ENCODE peak calls at places on chromosomes 1 and 21, in four cellular contexts. Q, N, V and Z are unnamed samples.
A peak's percentile ranks its signal among the peaks of the same experiment; 100 is the strongest.

GRCh38 chr21:45290948-45291612 is 3.4 kb upstream of the POFUT2 start:
- DNase-seq in N (no peak), Q (peak; percentile 67), V (no peak), Z (no peak)

GRCh38 chr1:167643471-167643870 is 13.4 kb downstream of the RCSD1 start:
- DNase-seq in V (no peak), Q (no peak), N (no peak), Z (no peak)

GRCh38 chr1:243525085-243525487 is 269.2 kb downstream of the SDCCAG8 start:
- DNase-seq in N (no peak), Q (peak; percentile 86), V (no peak), Z (no peak)

GRCh38 chr1:156877433-156877832 is 16.1 kb upstream of the PEAR1 start:
- DNase-seq in Q (no peak), N (no peak), V (no peak), Z (no peak)

GRCh38 chr1:42680921-42681683 is 1.1 kb upstream of the YBX1 start:
- DNase-seq in N (no peak), V (peak; percentile 31), Q (peak; percentile 28), Z (peak; percentile 53)

GRCh38 chr1:205535866-205536758 is 31.6 kb downstream of the CDK18 start:
- DNase-seq in Q (no peak), N (no peak), V (no peak), Z (no peak)

GRCh38 chr1:1204998-1205768 is 1.2 kb downstream of the TNFRSF18 start:
- DNase-seq in V (no peak), Q (no peak), N (peak; percentile 2), Z (no peak)

GRCh38 chr1:55275151-55275748 is 60.1 kb upstream of the USP24 start:
- DNase-seq in V (no peak), Q (no peak), N (no peak), Z (no peak)

GRCh38 chr1:109327285-109327684 is 20.5 kb upstream of the MYBPHL start:
- DNase-seq in N (no peak), Q (no peak), V (no peak), Z (no peak)

GRCh38 chr1:2255420-2256369 is 27.6 kb downstream of the SKI start:
- DNase-seq in N (peak; percentile 56), Q (peak; percentile 87), V (peak; percentile 69), Z (peak; percentile 73)

GRCh38 chr1:7967651-7968050 is 6.1 kb downstream of the PARK7 start:
- DNase-seq in Q (no peak), V (no peak), N (no peak), Z (no peak)

GRCh38 chr1:37952738-37953137 is 5.9 kb upstream of the INPP5B start:
- DNase-seq in N (no peak), V (no peak), Q (no peak), Z (no peak)

GRCh38 chr21:42520628-42521253 is 7.1 kb downstream of the SLC37A1 start:
- DNase-seq in N (no peak), V (no peak), Q (no peak), Z (no peak)

GRCh38 chr1:2393471-2393877 is 1.8 kb downstream of the RER1 start:
- DNase-seq in N (no peak), V (no peak), Q (no peak), Z (no peak)

GRCh38 chr1:177620636-177621190 is 349.1 kb downstream of the SEC16B start:
- DNase-seq in Q (no peak), N (no peak), V (no peak), Z (no peak)

GRCh38 chr1:205849619-205850355 is at the start of gene PM20D1:
- DNase-seq in V (peak; percentile 72), Q (no peak), N (peak; percentile 69), Z (peak; percentile 100)

GRCh38 chr1:19081218-19081893 is 124.9 kb upstream of the IFFO2 start:
- DNase-seq in V (no peak), Q (no peak), N (no peak), Z (no peak)

GRCh38 chr1:92882817-92883216 is 51.0 kb downstream of the RPL5 start:
- DNase-seq in N (peak; percentile 25), V (no peak), Q (peak; percentile 67), Z (no peak)

GRCh38 chr1:112399456-112399855 is 3.4 kb downstream of the CTTNBP2NL start:
- DNase-seq in V (peak; percentile 64), N (no peak), Q (no peak), Z (no peak)

GRCh38 chr1:41672173-41672572 is 187.7 kb upstream of the EDN2 start:
- DNase-seq in Q (peak; percentile 97), V (no peak), N (no peak), Z (no peak)